ENCODE peak calls at places on chromosomes 12 and 14, in eight cellular contexts. One of them, this sample, is unnamed.

GRCh38 chr12:83893101-83893500 is 1019.5 kb downstream of the SLC6A15 start:
- DNase-seq in AML-193: no peak
- DNase-seq in T-helper 2 cell: no peak
- DNase-seq in IMR-90: no peak
- DNase-seq in activated naive CD4-positive, alpha-beta T cell: no peak
- DNase-seq in endodermal cell: no peak
- DNase-seq in MG63: no peak
- DNase-seq in AG10803: peak; percentile 7
- DNase-seq in this sample: no peak

GRCh38 chr12:43883311-43883710 is 47.4 kb downstream of the TMEM117 start:
- DNase-seq in MG63: no peak
- DNase-seq in activated naive CD4-positive, alpha-beta T cell: no peak
- DNase-seq in IMR-90: no peak
- DNase-seq in T-helper 2 cell: no peak
- DNase-seq in endodermal cell: no peak
- DNase-seq in AG10803: no peak
- DNase-seq in AML-193: no peak
- DNase-seq in this sample: no peak

GRCh38 chr12:57069522-57069921 is 9.1 kb downstream of the NEMP1 start:
- DNase-seq in AG10803: peak; percentile 91
- DNase-seq in MG63: peak; percentile 50
- DNase-seq in activated naive CD4-positive, alpha-beta T cell: no peak
- DNase-seq in AML-193: peak; percentile 95
- DNase-seq in T-helper 2 cell: peak; percentile 33
- DNase-seq in IMR-90: peak; percentile 87
- DNase-seq in endodermal cell: peak; percentile 86
- DNase-seq in this sample: no peak

GRCh38 chr12:56337753-56338221 is 897 bp upstream of the IL23A start:
- DNase-seq in IMR-90: no peak
- DNase-seq in endodermal cell: no peak
- DNase-seq in T-helper 2 cell: no peak
- DNase-seq in AG10803: no peak
- DNase-seq in MG63: no peak
- DNase-seq in AML-193: no peak
- DNase-seq in activated naive CD4-positive, alpha-beta T cell: no peak
- DNase-seq in this sample: no peak

GRCh38 chr12:43370299-43370698 is 181.7 kb downstream of the ADAMTS20 start:
- DNase-seq in IMR-90: peak; percentile 74
- DNase-seq in AML-193: no peak
- DNase-seq in endodermal cell: no peak
- DNase-seq in activated naive CD4-positive, alpha-beta T cell: no peak
- DNase-seq in T-helper 2 cell: no peak
- DNase-seq in AG10803: peak; percentile 18
- DNase-seq in MG63: peak; percentile 16
- DNase-seq in this sample: no peak

GRCh38 chr12:48183876-48184548 is 568 bp downstream of the CCDC184 start:
- DNase-seq in T-helper 2 cell: peak; percentile 16
- DNase-seq in AML-193: no peak
- DNase-seq in IMR-90: no peak
- DNase-seq in MG63: no peak
- DNase-seq in endodermal cell: peak; percentile 79
- DNase-seq in activated naive CD4-positive, alpha-beta T cell: no peak
- DNase-seq in AG10803: no peak
- DNase-seq in this sample: peak; percentile 55

GRCh38 chr12:26783791-26784379 is 49.1 kb downstream of the ITPR2 start:
- DNase-seq in endodermal cell: no peak
- DNase-seq in AG10803: no peak
- DNase-seq in T-helper 2 cell: no peak
- DNase-seq in MG63: no peak
- DNase-seq in IMR-90: no peak
- DNase-seq in AML-193: no peak
- DNase-seq in activated naive CD4-positive, alpha-beta T cell: no peak
- DNase-seq in this sample: no peak

GRCh38 chr14:89618309-89618708 is 201.3 kb upstream of the FOXN3 start:
- DNase-seq in AG10803: peak; percentile 47
- DNase-seq in T-helper 2 cell: no peak
- DNase-seq in MG63: no peak
- DNase-seq in IMR-90: no peak
- DNase-seq in activated naive CD4-positive, alpha-beta T cell: no peak
- DNase-seq in AML-193: no peak
- DNase-seq in endodermal cell: no peak
- DNase-seq in this sample: no peak

GRCh38 chr14:35747379-35747778 is 61.7 kb downstream of the RALGAPA1 start:
- DNase-seq in AML-193: no peak
- DNase-seq in endodermal cell: no peak
- DNase-seq in activated naive CD4-positive, alpha-beta T cell: no peak
- DNase-seq in MG63: peak; percentile 19
- DNase-seq in IMR-90: peak; percentile 61
- DNase-seq in T-helper 2 cell: no peak
- DNase-seq in AG10803: peak; percentile 2
- DNase-seq in this sample: no peak

GRCh38 chr14:44960146-44960545 is 1.6 kb downstream of the KLHL28 start:
- DNase-seq in T-helper 2 cell: no peak
- DNase-seq in MG63: no peak
- DNase-seq in AG10803: peak; percentile 24
- DNase-seq in endodermal cell: no peak
- DNase-seq in AML-193: no peak
- DNase-seq in activated naive CD4-positive, alpha-beta T cell: no peak
- DNase-seq in IMR-90: no peak
- DNase-seq in this sample: no peak

GRCh38 chr12:113292091-113292490 is 42.8 kb downstream of the SLC8B1 start:
- DNase-seq in AML-193: no peak
- DNase-seq in AG10803: peak; percentile 74
- DNase-seq in activated naive CD4-positive, alpha-beta T cell: no peak
- DNase-seq in MG63: no peak
- DNase-seq in IMR-90: peak; percentile 76
- DNase-seq in endodermal cell: no peak
- DNase-seq in T-helper 2 cell: no peak
- DNase-seq in this sample: no peak

GRCh38 chr12:124543052-124543590 is 24.3 kb downstream of the NCOR2 start:
- DNase-seq in activated naive CD4-positive, alpha-beta T cell: no peak
- DNase-seq in IMR-90: no peak
- DNase-seq in AG10803: peak; percentile 59
- DNase-seq in T-helper 2 cell: peak; percentile 13
- DNase-seq in MG63: no peak
- DNase-seq in AML-193: no peak
- DNase-seq in endodermal cell: no peak
- DNase-seq in this sample: no peak

GRCh38 chr12:46560874-46561273 is 188.3 kb upstream of the SLC38A2 start:
- DNase-seq in activated naive CD4-positive, alpha-beta T cell: no peak
- DNase-seq in IMR-90: no peak
- DNase-seq in MG63: no peak
- DNase-seq in endodermal cell: no peak
- DNase-seq in AG10803: peak; percentile 24
- DNase-seq in AML-193: no peak
- DNase-seq in T-helper 2 cell: no peak
- DNase-seq in this sample: no peak

GRCh38 chr12:24534632-24535031 is 414.3 kb downstream of the BCAT1 start:
- DNase-seq in T-helper 2 cell: no peak
- DNase-seq in MG63: no peak
- DNase-seq in AG10803: no peak
- DNase-seq in AML-193: no peak
- DNase-seq in activated naive CD4-positive, alpha-beta T cell: no peak
- DNase-seq in endodermal cell: peak; percentile 57
- DNase-seq in IMR-90: no peak
- DNase-seq in this sample: no peak

GRCh38 chr12:98332626-98333025 is 182.8 kb upstream of the TMPO start:
- DNase-seq in AML-193: no peak
- DNase-seq in AG10803: no peak
- DNase-seq in IMR-90: no peak
- DNase-seq in MG63: no peak
- DNase-seq in T-helper 2 cell: no peak
- DNase-seq in endodermal cell: no peak
- DNase-seq in activated naive CD4-positive, alpha-beta T cell: no peak
- DNase-seq in this sample: no peak

GRCh38 chr14:33369972-33370371 is 431.3 kb downstream of the NPAS3 start:
- DNase-seq in endodermal cell: no peak
- DNase-seq in IMR-90: no peak
- DNase-seq in T-helper 2 cell: no peak
- DNase-seq in MG63: no peak
- DNase-seq in AG10803: no peak
- DNase-seq in AML-193: peak; percentile 1
- DNase-seq in activated naive CD4-positive, alpha-beta T cell: no peak
- DNase-seq in this sample: no peak

This sample was measured in stimulated activated effector memory CD8-positive, alpha-beta T cell treated with anti-CD3 and anti-CD28 coated beads, Interleukin-12 subunit alpha, Interleukin-12 subunit beta, amount 100 ng/mL, for 72 hours.